ENCODE peak calls at places on chromosome 5, in five cellular contexts. W, U, R, H and K are unnamed samples.

GRCh38 chr5:31680528-31680927 is 41.6 kb downstream of the PDZD2 start:
- DNase-seq in W (no peak), U (no peak), R (no peak), H (no peak), K (peak; percentile 50)

GRCh38 chr5:118270506-118270905 is 717.8 kb downstream of the DTWD2 start:
- DNase-seq in W (no peak), U (no peak), R (no peak), H (no peak), K (no peak)

GRCh38 chr5:57033503-57033902 is 81.6 kb upstream of the MIER3 start:
- DNase-seq in W (no peak), U (no peak), R (no peak), H (no peak), K (no peak)

GRCh38 chr5:135887447-135887864 is 8.2 kb downstream of the IL9 start:
- DNase-seq in W (peak; percentile 74), U (peak; percentile 78), R (peak; percentile 5), H (peak; percentile 49), K (peak; percentile 69)

GRCh38 chr5:69234457-69235268 is at the start of gene CDK7:
- DNase-seq in W (peak; percentile 92), U (peak; percentile 98), R (peak; percentile 83), H (peak; percentile 96), K (peak; percentile 95)

GRCh38 chr5:68932830-68933434 is 160.9 kb upstream of the SLC30A5 start:
- DNase-seq in W (no peak), U (no peak), R (no peak), H (no peak), K (no peak)

GRCh38 chr5:154309805-154310204 is 119.3 kb downstream of the GALNT10 start:
- DNase-seq in W (no peak), U (peak; percentile 43), R (peak; percentile 6), H (no peak), K (no peak)

GRCh38 chr5:128649183-128649582 is 111.1 kb upstream of the FBN2 start:
- DNase-seq in W (no peak), U (peak; percentile 30), R (no peak), H (no peak), K (no peak)

GRCh38 chr5:170846416-170846815 is 15.4 kb upstream of the RANBP17 start:
- DNase-seq in W (no peak), U (no peak), R (no peak), H (no peak), K (no peak)

GRCh38 chr5:141359790-141360426 is at the start of gene PCDHGB2:
- DNase-seq in W (peak; percentile 67), U (peak; percentile 44), R (no peak), H (no peak), K (no peak)

GRCh38 chr5:56207537-56207936 is 25.6 kb downstream of the ANKRD55 start:
- DNase-seq in W (no peak), U (peak; percentile 53), R (no peak), H (no peak), K (no peak)

GRCh38 chr5:160434022-160434531 is 12.4 kb downstream of the PTTG1 start:
- DNase-seq in W (no peak), U (no peak), R (no peak), H (no peak), K (peak; percentile 58)

GRCh38 chr5:119389288-119390065 is 33.7 kb downstream of the TNFAIP8 start:
- DNase-seq in W (no peak), U (peak; percentile 37), R (no peak), H (no peak), K (no peak)

GRCh38 chr5:116754556-116754955 is 179.9 kb upstream of the SEMA6A start:
- DNase-seq in W (no peak), U (no peak), R (no peak), H (no peak), K (no peak)

GRCh38 chr5:76718381-76718832 is 2.5 kb downstream of the F2R start:
- DNase-seq in W (peak; percentile 32), U (peak; percentile 50), R (no peak), H (no peak), K (no peak)

GRCh38 chr5:25716680-25717079 is 1071.9 kb upstream of the CDH10 start:
- DNase-seq in W (no peak), U (no peak), R (no peak), H (no peak), K (no peak)

GRCh38 chr5:54753034-54753433 is 232.4 kb downstream of the ESM1 start:
- DNase-seq in W (peak; percentile 29), U (peak; percentile 82), R (no peak), H (no peak), K (no peak)

GRCh38 chr5:95590880-95591279 is 29.0 kb upstream of the GPR150 start:
- DNase-seq in W (no peak), U (peak; percentile 1), R (no peak), H (no peak), K (no peak)

GRCh38 chr5:6525910-6526309 is 77.3 kb downstream of the UBE2QL1 start:
- DNase-seq in W (peak; percentile 34), U (peak; percentile 12), R (no peak), H (no peak), K (peak; percentile 70)

GRCh38 chr5:160452721-160453263 is 31.1 kb downstream of the PTTG1 start:
- DNase-seq in W (no peak), U (no peak), R (no peak), H (no peak), K (no peak)

GRCh38 chr5:4230905-4231561 is 635.4 kb downstream of the IRX1 start:
- DNase-seq in W (no peak), U (no peak), R (no peak), H (no peak), K (no peak)

GRCh38 chr5:68086857-68087256 is 128.7 kb upstream of the PIK3R1 start:
- DNase-seq in W (peak; percentile 54), U (peak; percentile 94), R (no peak), H (peak; percentile 39), K (no peak)

GRCh38 chr5:151475378-151475777 is 28.0 kb downstream of the SLC36A1 start:
- DNase-seq in W (no peak), U (no peak), R (no peak), H (no peak), K (no peak)

GRCh38 chr5:176530983-176531901 is 6.0 kb downstream of the RNF44 start:
- DNase-seq in W (peak; percentile 69), U (peak; percentile 46), R (no peak), H (no peak), K (peak; percentile 90)

GRCh38 chr5:148469446-148470062 is 85.8 kb downstream of the FBXO38 start:
- DNase-seq in W (peak; percentile 53), U (peak; percentile 52), R (no peak), H (no peak), K (no peak)

GRCh38 chr5:149730620-149731331 is 666 bp downstream of the PPARGC1B start:
- DNase-seq in W (peak; percentile 56), U (peak; percentile 36), R (peak; percentile 36), H (peak; percentile 72), K (peak; percentile 73)

GRCh38 chr5:170219615-170220014 is 13.2 kb upstream of the C5orf58 start:
- DNase-seq in W (no peak), U (peak; percentile 87), R (no peak), H (no peak), K (no peak)

GRCh38 chr5:137254153-137254552 is 245.0 kb downstream of the SPOCK1 start:
- DNase-seq in W (no peak), U (peak; percentile 82), R (no peak), H (no peak), K (no peak)

GRCh38 chr5:89265511-89266169 is 382.7 kb upstream of the MEF2C start:
- DNase-seq in W (peak; percentile 54), U (peak; percentile 87), R (no peak), H (no peak), K (no peak)

GRCh38 chr5:141835928-141836667 is 42.1 kb downstream of the PCDH1 start:
- DNase-seq in W (no peak), U (peak; percentile 79), R (no peak), H (no peak), K (peak; percentile 59)

GRCh38 chr5:98103807-98104206 is 669.7 kb upstream of the RGMB start:
- DNase-seq in W (no peak), U (no peak), R (no peak), H (no peak), K (no peak)

GRCh38 chr5:179769276-179769675 is 24.5 kb upstream of the LTC4S start:
- DNase-seq in W (no peak), U (no peak), R (no peak), H (no peak), K (no peak)

GRCh38 chr5:6717247-6717646 is 4.0 kb downstream of the TENT4A start:
- DNase-seq in W (no peak), U (no peak), R (no peak), H (no peak), K (no peak)

GRCh38 chr5:149962040-149962439 is 1.5 kb downstream of the SLC26A2 start:
- DNase-seq in W (peak; percentile 70), U (peak; percentile 84), R (no peak), H (no peak), K (peak; percentile 17)

GRCh38 chr5:92850886-92851285 is 730.1 kb downstream of the NR2F1-AS1 start:
- DNase-seq in W (no peak), U (no peak), R (no peak), H (no peak), K (no peak)

GRCh38 chr5:56908942-56909293 is 478 bp upstream of the SETD9 start:
- DNase-seq in W (peak; percentile 76), U (no peak), R (no peak), H (peak; percentile 79), K (peak; percentile 66)

GRCh38 chr5:65066385-65066784 is 297.7 kb downstream of the CWC27 start:
- DNase-seq in W (no peak), U (peak; percentile 35), R (no peak), H (no peak), K (no peak)